ENCODE peak calls at places on chromosome 16, in six cellular contexts. One of them, this sample, is unnamed.
A peak's percentile ranks its signal among the peaks of the same experiment; 100 is the strongest.

GRCh38 chr16:529012-529575 is 1.6 kb downstream of the CAPN15 start:
- DNase-seq in neural progenitor cell: no peak
- DNase-seq in body of pancreas: peak; percentile 49
- DNase-seq in HepG2: no peak
- DNase-seq in uterus: no peak
- DNase-seq in cardiac muscle cell: no peak
- DNase-seq in this sample: no peak

GRCh38 chr16:54145881-54146280 is 140.7 kb downstream of the IRX3 start:
- DNase-seq in neural progenitor cell: no peak
- DNase-seq in HepG2: no peak
- DNase-seq in body of pancreas: no peak
- DNase-seq in uterus: no peak
- DNase-seq in cardiac muscle cell: no peak
- DNase-seq in this sample: no peak

GRCh38 chr16:88375236-88376052 is 7.3 kb upstream of the ZNF469 start:
- DNase-seq in neural progenitor cell: no peak
- DNase-seq in body of pancreas: no peak
- DNase-seq in uterus: no peak
- DNase-seq in HepG2: no peak
- DNase-seq in cardiac muscle cell: no peak
- DNase-seq in this sample: no peak

GRCh38 chr16:3503513-3503912 is 2.7 kb downstream of the CLUAP1 start:
- DNase-seq in cardiac muscle cell: no peak
- DNase-seq in HepG2: no peak
- DNase-seq in uterus: no peak
- DNase-seq in body of pancreas: no peak
- DNase-seq in neural progenitor cell: no peak
- DNase-seq in this sample: no peak

GRCh38 chr16:21001262-21001661 is 100.7 kb downstream of the LYRM1 start:
- DNase-seq in neural progenitor cell: peak; percentile 63
- DNase-seq in HepG2: peak; percentile 46
- DNase-seq in cardiac muscle cell: peak; percentile 35
- DNase-seq in body of pancreas: peak; percentile 12
- DNase-seq in uterus: no peak
- DNase-seq in this sample: no peak

GRCh38 chr16:1687427-1688316 is 9.6 kb downstream of the JPT2 start:
- DNase-seq in cardiac muscle cell: no peak
- DNase-seq in HepG2: peak; percentile 38
- DNase-seq in neural progenitor cell: no peak
- DNase-seq in body of pancreas: no peak
- DNase-seq in uterus: no peak
- DNase-seq in this sample: no peak

GRCh38 chr16:57352636-57353047 is 5.9 kb upstream of the CCL22 start:
- DNase-seq in body of pancreas: no peak
- DNase-seq in cardiac muscle cell: no peak
- DNase-seq in HepG2: no peak
- DNase-seq in neural progenitor cell: no peak
- DNase-seq in uterus: no peak
- DNase-seq in this sample: no peak

GRCh38 chr16:1895949-1896675 is 22.1 kb downstream of the HS3ST6 start:
- DNase-seq in HepG2: no peak
- DNase-seq in uterus: no peak
- DNase-seq in body of pancreas: no peak
- DNase-seq in neural progenitor cell: no peak
- DNase-seq in cardiac muscle cell: no peak
- DNase-seq in this sample: no peak

GRCh38 chr16:919658-920631 is 50.8 kb downstream of the LMF1 start:
- DNase-seq in cardiac muscle cell: no peak
- DNase-seq in HepG2: no peak
- DNase-seq in neural progenitor cell: no peak
- DNase-seq in body of pancreas: no peak
- DNase-seq in uterus: no peak
- DNase-seq in this sample: peak; percentile 29

GRCh38 chr16:27439273-27440018 is 37.5 kb downstream of the IL21R start:
- DNase-seq in body of pancreas: no peak
- DNase-seq in HepG2: no peak
- DNase-seq in neural progenitor cell: no peak
- DNase-seq in uterus: peak; percentile 4
- DNase-seq in cardiac muscle cell: no peak
- DNase-seq in this sample: no peak

GRCh38 chr16:90001761-90002503 is 17.3 kb downstream of the DBNDD1 start:
- DNase-seq in body of pancreas: no peak
- DNase-seq in neural progenitor cell: no peak
- DNase-seq in cardiac muscle cell: no peak
- DNase-seq in uterus: no peak
- DNase-seq in HepG2: no peak
- DNase-seq in this sample: no peak

GRCh38 chr16:1773703-1774455 is 945 bp upstream of the MRPS34 start:
- DNase-seq in uterus: no peak
- DNase-seq in body of pancreas: no peak
- DNase-seq in cardiac muscle cell: no peak
- DNase-seq in neural progenitor cell: no peak
- DNase-seq in HepG2: no peak
- DNase-seq in this sample: no peak

GRCh38 chr16:2964416-2965223 is 545 bp downstream of the KREMEN2 start:
- DNase-seq in uterus: no peak
- DNase-seq in body of pancreas: no peak
- DNase-seq in neural progenitor cell: peak; percentile 96
- DNase-seq in HepG2: peak; percentile 74
- DNase-seq in cardiac muscle cell: peak; percentile 86
- DNase-seq in this sample: no peak

GRCh38 chr16:57062329-57062728 is 30.1 kb upstream of the CPNE2 start:
- DNase-seq in cardiac muscle cell: no peak
- DNase-seq in body of pancreas: no peak
- DNase-seq in uterus: no peak
- DNase-seq in neural progenitor cell: no peak
- DNase-seq in HepG2: peak; percentile 45
- DNase-seq in this sample: no peak

GRCh38 chr16:50267151-50267631 is 840 bp downstream of the ADCY7 start:
- DNase-seq in body of pancreas: no peak
- DNase-seq in HepG2: no peak
- DNase-seq in neural progenitor cell: no peak
- DNase-seq in cardiac muscle cell: no peak
- DNase-seq in uterus: no peak
- DNase-seq in this sample: peak; percentile 53
- H3K4me1 ChIP-seq in body of pancreas: no peaks in the 10 kb centered on the region
- H3K4me1 ChIP-seq in HepG2: peaks cover 67% of the 10 kb centered on the region
- H3K4me1 ChIP-seq in neural progenitor cell: peaks cover 9% of the 10 kb centered on the region
- H3K4me1 ChIP-seq in cardiac muscle cell: peaks cover 10% of the 10 kb centered on the region
- H3K4me1 ChIP-seq in uterus: no peaks in the 10 kb centered on the region
- H3K4me1 ChIP-seq in this sample: peaks cover 17% of the 10 kb centered on the region

GRCh38 chr16:86251682-86252081 is 258.6 kb upstream of the FOXF1 start:
- DNase-seq in body of pancreas: no peak
- DNase-seq in cardiac muscle cell: no peak
- DNase-seq in neural progenitor cell: no peak
- DNase-seq in HepG2: no peak
- DNase-seq in uterus: no peak
- DNase-seq in this sample: no peak
- H3K4me3 ChIP-seq in body of pancreas: no peak overlapping the region
- H3K4me3 ChIP-seq in cardiac muscle cell: no peak overlapping the region
- H3K4me3 ChIP-seq in neural progenitor cell: no peak overlapping the region
- H3K4me3 ChIP-seq in HepG2: no peak overlapping the region
- H3K4me3 ChIP-seq in uterus: no peak overlapping the region
- H3K4me3 ChIP-seq in this sample: no peak overlapping the region

GRCh38 chr16:69771651-69771967 is 9.5 kb downstream of the WWP2 start:
- DNase-seq in cardiac muscle cell: no peak
- DNase-seq in neural progenitor cell: no peak
- DNase-seq in HepG2: no peak
- DNase-seq in uterus: no peak
- DNase-seq in body of pancreas: no peak
- DNase-seq in this sample: no peak
- H3K4me1 ChIP-seq in cardiac muscle cell: no peaks in the 10 kb centered on the region
- H3K4me1 ChIP-seq in neural progenitor cell: peaks cover 4% of the 10 kb centered on the region
- H3K4me1 ChIP-seq in HepG2: peaks cover 74% of the 10 kb centered on the region
- H3K4me1 ChIP-seq in uterus: no peaks in the 10 kb centered on the region
- H3K4me1 ChIP-seq in body of pancreas: peaks cover 57% of the 10 kb centered on the region
- H3K4me1 ChIP-seq in this sample: no peaks in the 10 kb centered on the region

GRCh38 chr16:10548404-10548803 is 32.0 kb downstream of the EMP2 start:
- DNase-seq in cardiac muscle cell: no peak
- DNase-seq in neural progenitor cell: no peak
- DNase-seq in uterus: no peak
- DNase-seq in body of pancreas: no peak
- DNase-seq in HepG2: no peak
- DNase-seq in this sample: no peak

GRCh38 chr16:10554569-10554968 is 25.8 kb downstream of the EMP2 start:
- DNase-seq in body of pancreas: no peak
- DNase-seq in uterus: no peak
- DNase-seq in HepG2: no peak
- DNase-seq in cardiac muscle cell: no peak
- DNase-seq in neural progenitor cell: no peak
- DNase-seq in this sample: no peak

GRCh38 chr16:10552998-10553491 is 27.4 kb downstream of the EMP2 start:
- DNase-seq in body of pancreas: peak; percentile 36
- DNase-seq in uterus: no peak
- DNase-seq in neural progenitor cell: peak; percentile 35
- DNase-seq in cardiac muscle cell: peak; percentile 26
- DNase-seq in HepG2: no peak
- DNase-seq in this sample: peak; percentile 89

GRCh38 chr16:10551881-10552280 is 28.5 kb downstream of the EMP2 start:
- DNase-seq in uterus: no peak
- DNase-seq in HepG2: no peak
- DNase-seq in neural progenitor cell: no peak
- DNase-seq in cardiac muscle cell: no peak
- DNase-seq in body of pancreas: no peak
- DNase-seq in this sample: no peak

DNA sequence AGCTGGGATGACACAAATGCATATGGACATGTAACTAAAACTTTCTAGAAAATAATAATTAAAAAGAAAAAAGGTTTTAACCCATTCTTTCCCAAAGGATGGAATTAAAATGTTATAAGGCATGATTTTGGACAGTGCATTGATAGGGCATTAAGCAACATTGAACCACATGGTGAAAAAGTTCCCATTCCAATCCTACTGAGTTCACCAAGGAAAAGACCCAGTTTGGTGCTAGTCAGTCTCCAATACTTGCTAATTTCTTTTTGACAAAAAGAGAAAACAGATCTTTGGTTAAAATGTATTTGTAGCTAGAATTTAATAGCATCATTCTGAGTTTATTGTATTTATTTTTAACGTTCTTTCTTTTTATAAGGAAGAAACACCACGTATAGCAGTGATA is 28.1 kb downstream of the EMP2 start:
- DNase-seq in HepG2: no peak
- DNase-seq in cardiac muscle cell: no peak
- DNase-seq in body of pancreas: no peak
- DNase-seq in uterus: no peak
- DNase-seq in neural progenitor cell: no peak
- DNase-seq in this sample: no peak
- H3K4me3 ChIP-seq in HepG2: no peak overlapping the region
- H3K4me3 ChIP-seq in cardiac muscle cell: no peak overlapping the region
- H3K4me3 ChIP-seq in body of pancreas: no peak overlapping the region
- H3K4me3 ChIP-seq in uterus: no peak overlapping the region
- H3K4me3 ChIP-seq in neural progenitor cell: no peak overlapping the region
- H3K4me3 ChIP-seq in this sample: no peak overlapping the region

DNA sequence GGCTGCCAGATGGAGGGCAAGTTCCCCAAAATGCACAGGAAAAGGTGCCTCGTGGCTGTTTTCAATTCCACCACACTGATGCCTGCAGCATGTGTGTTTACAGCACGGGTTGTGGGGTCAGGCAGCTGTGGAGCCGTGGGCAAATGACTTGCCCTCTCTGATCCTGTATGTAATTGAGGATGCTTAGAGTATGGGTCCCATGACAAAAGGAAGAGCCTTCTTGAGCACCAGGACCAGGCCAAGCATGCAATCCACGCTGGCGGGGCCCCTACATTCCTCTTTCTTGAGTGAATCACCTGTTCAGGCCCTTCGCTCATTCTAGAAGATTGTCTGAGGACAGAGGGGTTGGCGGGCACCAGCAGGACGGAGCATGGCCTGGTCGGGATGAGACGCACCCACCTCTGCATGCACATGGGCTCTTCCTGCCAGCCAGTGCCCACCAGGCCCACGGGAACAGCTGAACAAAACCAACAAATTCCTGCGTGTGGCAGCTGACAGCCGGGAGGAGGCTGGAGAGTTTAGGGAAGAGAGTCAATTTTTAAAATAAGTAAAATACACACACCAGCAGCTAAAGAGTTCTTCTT is 1.4 kb upstream of the CTRB2 start:
- DNase-seq in body of pancreas: no peak
- DNase-seq in neural progenitor cell: no peak
- DNase-seq in cardiac muscle cell: no peak
- DNase-seq in uterus: no peak
- DNase-seq in HepG2: no peak
- DNase-seq in this sample: no peak
- H3K4me1 ChIP-seq in body of pancreas: peaks cover 53% of the 10 kb centered on the region
- H3K4me1 ChIP-seq in neural progenitor cell: no peaks in the 10 kb centered on the region
- H3K4me1 ChIP-seq in cardiac muscle cell: no peaks in the 10 kb centered on the region
- H3K4me1 ChIP-seq in uterus: no peaks in the 10 kb centered on the region
- H3K4me1 ChIP-seq in HepG2: peaks cover 16% of the 10 kb centered on the region
- H3K4me1 ChIP-seq in this sample: no peaks in the 10 kb centered on the region

GRCh38 chr16:5070431-5071186 is 1.0 kb upstream of the ALG1 start:
- DNase-seq in neural progenitor cell: no peak
- DNase-seq in cardiac muscle cell: no peak
- DNase-seq in body of pancreas: no peak
- DNase-seq in HepG2: no peak
- DNase-seq in uterus: no peak
- DNase-seq in this sample: no peak

GRCh38 chr16:5069854-5070253 is 1.8 kb upstream of the ALG1 start:
- DNase-seq in HepG2: no peak
- DNase-seq in cardiac muscle cell: no peak
- DNase-seq in uterus: no peak
- DNase-seq in neural progenitor cell: no peak
- DNase-seq in body of pancreas: no peak
- DNase-seq in this sample: no peak

GRCh38 chr16:5072334-5073278 is 963 bp downstream of the ALG1 start:
- DNase-seq in cardiac muscle cell: no peak
- DNase-seq in HepG2: no peak
- DNase-seq in uterus: no peak
- DNase-seq in body of pancreas: no peak
- DNase-seq in neural progenitor cell: no peak
- DNase-seq in this sample: no peak

GRCh38 chr16:5071681-5072333 is at the start of gene ALG1:
- DNase-seq in neural progenitor cell: peak; percentile 93
- DNase-seq in uterus: peak; percentile 93
- DNase-seq in HepG2: peak; percentile 83
- DNase-seq in body of pancreas: peak; percentile 91
- DNase-seq in cardiac muscle cell: peak; percentile 92
- DNase-seq in this sample: peak; percentile 93

DNA sequence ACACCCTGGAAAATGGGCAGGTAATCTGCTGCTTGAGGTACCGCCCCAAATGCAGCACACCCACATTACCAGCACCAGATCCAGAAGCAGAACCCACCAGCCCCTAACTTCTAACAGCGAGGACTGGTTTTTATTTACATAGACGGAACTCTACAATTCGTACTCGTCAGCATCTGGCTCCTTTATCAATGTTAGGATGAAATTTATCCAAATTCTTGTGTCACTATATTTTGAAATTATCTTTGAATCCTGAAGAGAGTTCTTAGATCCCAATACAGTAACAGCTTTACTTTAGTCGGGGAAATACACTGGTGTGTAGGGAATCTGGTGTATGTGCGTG is 332 bp upstream of the ALG1 start:
- DNase-seq in uterus: no peak
- DNase-seq in cardiac muscle cell: no peak
- DNase-seq in body of pancreas: no peak
- DNase-seq in HepG2: no peak
- DNase-seq in neural progenitor cell: no peak
- DNase-seq in this sample: no peak
- H3K4me3 ChIP-seq in uterus: peak overlapping the region; percentile 75
- H3K4me3 ChIP-seq in cardiac muscle cell: no peak overlapping the region
- H3K4me3 ChIP-seq in body of pancreas: no peak overlapping the region
- H3K4me3 ChIP-seq in HepG2: peak overlapping the region; percentile 89
- H3K4me3 ChIP-seq in neural progenitor cell: peak overlapping the region; percentile 83
- H3K4me3 ChIP-seq in this sample: peak overlapping the region; percentile 85

GRCh38 chr16:7361416-7362129 is 28.9 kb downstream of the RBFOX1 start:
- DNase-seq in HepG2: no peak
- DNase-seq in uterus: no peak
- DNase-seq in body of pancreas: no peak
- DNase-seq in neural progenitor cell: no peak
- DNase-seq in cardiac muscle cell: no peak
- DNase-seq in this sample: no peak
- H3K4me1 ChIP-seq in HepG2: no peaks in the 10 kb centered on the region
- H3K4me1 ChIP-seq in uterus: no peaks in the 10 kb centered on the region
- H3K4me1 ChIP-seq in body of pancreas: no peaks in the 10 kb centered on the region
- H3K4me1 ChIP-seq in neural progenitor cell: peaks cover 27% of the 10 kb centered on the region
- H3K4me1 ChIP-seq in cardiac muscle cell: peaks cover 26% of the 10 kb centered on the region
- H3K4me1 ChIP-seq in this sample: no peaks in the 10 kb centered on the region

This sample was measured in tibial artery.